ENCODE peak calls at places on chromosome 12, in eight cellular contexts. L is ascending aorta; E is testis; N is CD8-positive, alpha-beta T cell; V is ovary; I is colonic mucosa; U is left lung; A is A549. M is an unnamed sample.

GRCh38 chr12:52877242-52877641 is 27.6 kb downstream of the KRT8 start:
- DNase-seq in L (no peak), E (no peak), N (no peak), V (no peak), I (no peak), U (no peak), A (peak), M (no peak)

GRCh38 chr12:28708918-28709371 is 440.1 kb upstream of the FAR2 start:
- DNase-seq in L (peak), E (peak), N (no peak), V (no peak), I (no peak), U (no peak), A (no peak), M (no peak)

GRCh38 chr12:128800606-128801005 is 23.2 kb downstream of the SLC15A4 start:
- DNase-seq in L (no peak), E (no peak), N (no peak), V (no peak), I (no peak), U (no peak), A (no peak), M (no peak)

GRCh38 chr12:104571328-104571727 is 114.6 kb downstream of the CHST11 start:
- DNase-seq in L (no peak), E (no peak), N (no peak), V (no peak), I (no peak), U (no peak), A (no peak), M (no peak)

GRCh38 chr12:49673446-49674317 is 33.5 kb downstream of the FMNL3 start:
- DNase-seq in L (peak), E (peak), N (peak), V (peak), I (peak), U (peak), A (no peak), M (peak)

GRCh38 chr12:98725481-98726247 is 80.6 kb downstream of the APAF1 start:
- DNase-seq in L (no peak), E (peak), N (no peak), V (peak), I (no peak), U (no peak), A (peak), M (peak)

GRCh38 chr12:108907861-108908302 is 28.0 kb downstream of the DAO start:
- DNase-seq in L (no peak), E (no peak), N (no peak), V (no peak), I (no peak), U (no peak), A (peak), M (no peak)

GRCh38 chr12:25924535-25925001 is 33.9 kb upstream of the RASSF8 start:
- DNase-seq in L (no peak), E (no peak), N (no peak), V (no peak), I (no peak), U (no peak), A (peak), M (no peak)

GRCh38 chr12:56155256-56155845 is 2.8 kb upstream of the MYL6 start:
- DNase-seq in L (no peak), E (no peak), N (no peak), V (no peak), I (no peak), U (no peak), A (no peak), M (no peak)

GRCh38 chr12:52837781-52838736 is 3.9 kb upstream of the KRT79 start:
- DNase-seq in L (no peak), E (no peak), N (no peak), V (no peak), I (no peak), U (no peak), A (no peak), M (no peak)

GRCh38 chr12:14774944-14775651 is 28.2 kb downstream of the WBP11 start:
- DNase-seq in L (peak), E (peak), N (peak), V (no peak), I (peak), U (peak), A (peak), M (peak)

GRCh38 chr12:6662602-6662905 is 365 bp downstream of the ING4 start:
- DNase-seq in L (no peak), E (no peak), N (no peak), V (no peak), I (no peak), U (no peak), A (no peak), M (no peak)

GRCh38 chr12:52062167-52063080 is 7.4 kb upstream of the ATG101 start:
- DNase-seq in L (no peak), E (no peak), N (no peak), V (peak), I (no peak), U (no peak), A (no peak), M (no peak)

GRCh38 chr12:62537544-62537943 is 70.9 kb downstream of the MON2 start:
- DNase-seq in L (peak), E (no peak), N (no peak), V (peak), I (no peak), U (no peak), A (peak), M (no peak)

GRCh38 chr12:93819048-93819491 is 141.9 kb downstream of the CRADD start:
- DNase-seq in L (peak), E (peak), N (no peak), V (peak), I (peak), U (no peak), A (no peak), M (peak)
- H3K27ac ChIP-seq in L (peak), E (peak), N (no peak), V (peak), I (peak), U (peak), A (no peak), M (peak)

GRCh38 chr12:131736807-131737484 is 26.1 kb downstream of the SFSWAP start:
- DNase-seq in L (no peak), E (no peak), N (no peak), V (no peak), I (no peak), U (peak), A (peak), M (no peak)
- H3K27ac ChIP-seq in L (no peak), E (no peak), N (no peak), V (no peak), I (no peak), U (peak), A (peak), M (peak)

GRCh38 chr12:111440631-111441030 is 34.9 kb downstream of the SH2B3 start:
- DNase-seq in L (no peak), E (no peak), N (no peak), V (no peak), I (no peak), U (no peak), A (no peak), M (no peak)

GRCh38 chr12:111441107-111441928 is 35.6 kb downstream of the SH2B3 start:
- DNase-seq in L (no peak), E (no peak), N (no peak), V (no peak), I (no peak), U (no peak), A (no peak), M (no peak)

GRCh38 chr12:111440152-111440551 is 34.4 kb downstream of the SH2B3 start:
- DNase-seq in L (no peak), E (no peak), N (no peak), V (no peak), I (no peak), U (no peak), A (no peak), M (no peak)

GRCh38 chr12:111438501-111438900 is 32.8 kb downstream of the SH2B3 start:
- DNase-seq in L (no peak), E (peak), N (peak), V (no peak), I (no peak), U (peak), A (no peak), M (no peak)

DNA sequence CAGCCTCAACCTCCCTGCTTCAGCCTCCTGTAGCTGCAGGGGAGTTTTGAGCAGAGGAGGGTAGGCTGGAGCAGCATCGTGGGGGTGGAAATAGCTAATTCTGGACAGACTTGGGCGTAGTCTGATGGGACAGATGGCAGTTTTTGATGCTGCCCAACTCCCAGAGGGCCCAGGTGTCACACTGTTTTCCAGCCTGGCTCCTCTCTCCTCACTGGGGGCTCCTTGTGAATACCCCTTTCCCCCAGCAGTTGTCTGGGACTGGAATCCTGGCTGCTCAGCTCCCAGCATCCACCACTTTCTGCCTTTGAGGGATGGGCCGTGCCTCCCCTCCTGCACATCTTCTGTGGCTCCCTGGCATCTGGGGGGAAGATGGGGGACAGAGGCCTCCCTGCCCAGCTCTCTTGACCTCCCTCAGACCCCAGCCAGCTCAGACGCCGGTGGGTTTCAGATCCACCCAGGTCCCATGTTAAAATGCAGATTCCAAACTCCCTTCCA is 34.0 kb downstream of the SH2B3 start:
- DNase-seq in L (no peak), E (no peak), N (no peak), V (no peak), I (no peak), U (no peak), A (no peak), M (no peak)
- H3K27ac ChIP-seq in L (peak), E (no peak), N (no peak), V (no peak), I (no peak), U (peak), A (no peak), M (no peak)

GRCh38 chr12:27627123-27627835 is 69.0 kb upstream of the REP15 start:
- DNase-seq in L (peak), E (no peak), N (no peak), V (no peak), I (no peak), U (no peak), A (no peak), M (no peak)

GRCh38 chr12:27623645-27624044 is 72.6 kb upstream of the REP15 start:
- DNase-seq in L (no peak), E (no peak), N (no peak), V (no peak), I (no peak), U (no peak), A (peak), M (no peak)

GRCh38 chr12:27622436-27623185 is 73.6 kb upstream of the REP15 start:
- DNase-seq in L (no peak), E (no peak), N (no peak), V (no peak), I (no peak), U (no peak), A (no peak), M (no peak)

GRCh38 chr12:27626239-27626638 is 70.0 kb upstream of the REP15 start:
- DNase-seq in L (no peak), E (no peak), N (no peak), V (no peak), I (no peak), U (no peak), A (no peak), M (no peak)

DNA sequence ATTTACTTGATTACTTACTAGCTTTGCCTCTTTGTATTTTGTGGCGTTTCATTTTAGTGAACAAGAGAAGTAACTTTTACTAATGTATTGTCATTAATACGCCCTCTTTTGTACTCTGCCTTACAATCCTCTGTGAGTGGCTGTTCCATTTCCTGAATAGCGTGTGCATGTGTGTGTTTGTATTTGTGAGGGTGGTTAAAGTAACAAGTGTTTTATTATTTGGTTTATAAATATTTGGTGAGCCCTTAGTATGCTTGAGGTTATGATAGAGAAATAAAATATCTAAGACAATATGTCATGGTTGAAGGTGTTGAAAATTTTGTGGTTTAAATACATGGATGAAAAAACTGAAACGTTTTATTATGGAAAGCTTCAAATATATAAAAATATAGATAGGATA is 71.7 kb upstream of the REP15 start:
- DNase-seq in L (no peak), E (no peak), N (no peak), V (no peak), I (no peak), U (no peak), A (no peak), M (no peak)
- H3K27ac ChIP-seq in L (peak), E (no peak), N (no peak), V (no peak), I (no peak), U (no peak), A (peak), M (no peak)

DNA sequence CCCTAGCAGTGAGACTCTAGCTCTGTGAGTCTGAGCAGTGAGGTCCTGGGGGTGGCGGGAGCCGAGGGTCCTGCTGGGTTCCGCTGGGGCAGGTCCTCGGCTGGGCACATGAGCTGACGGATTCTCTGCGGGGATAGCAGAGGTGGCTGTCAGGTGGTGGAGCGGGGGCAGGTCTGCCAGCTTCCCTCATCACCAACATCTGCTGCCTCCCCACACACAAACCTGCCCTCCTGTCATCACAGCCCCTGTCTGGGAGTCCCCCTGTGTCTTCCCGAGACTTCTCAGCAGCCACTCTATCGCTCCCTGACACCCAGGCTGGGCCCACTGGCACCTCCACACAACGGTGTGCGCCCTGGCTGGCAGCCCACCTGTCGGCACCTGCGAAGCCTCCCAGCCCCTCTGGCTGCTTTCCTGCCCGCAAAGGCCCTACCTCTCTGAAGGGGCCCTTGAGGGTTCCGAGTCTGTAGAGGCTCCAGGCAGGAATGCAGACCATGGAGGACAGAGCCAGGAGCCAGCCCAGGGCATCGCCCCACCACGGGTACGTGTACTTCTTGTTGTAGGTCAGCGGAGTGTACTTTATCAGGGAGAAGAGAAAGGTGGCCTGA is 7.1 kb upstream of the SLC6A12 start:
- DNase-seq in L (no peak), E (no peak), N (no peak), V (no peak), I (no peak), U (no peak), A (no peak), M (no peak)
- H3K27ac ChIP-seq in L (no peak), E (no peak), N (no peak), V (no peak), I (no peak), U (no peak), A (no peak), M (no peak)

M was measured in substantia nigra.